ENCODE peak calls at places on chromosomes 16 and 17, in six cellular contexts. U is tibial artery, L is AG04450, O is testis, R is right atrium auricular region, F is mammary epithelial cell. Z is an unnamed sample.

GRCh38 chr17:34307110-34307509 is 12.1 kb upstream of the CCL8 start:
- DNase-seq in U (no peak), L (no peak), O (no peak), R (peak), F (no peak), Z (no peak)

GRCh38 chr17:41455236-41455635 is 11.9 kb downstream of the KRT32 start:
- DNase-seq in U (no peak), L (no peak), O (no peak), R (no peak), F (peak), Z (no peak)

GRCh38 chr16:11677451-11677951 is 9.2 kb downstream of the SNN start:
- DNase-seq in U (no peak), L (no peak), O (no peak), R (no peak), F (peak), Z (no peak)

GRCh38 chr17:78124081-78124835 is 4.3 kb downstream of the TMC6 start:
- DNase-seq in U (no peak), L (no peak), O (no peak), R (no peak), F (no peak), Z (no peak)

GRCh38 chr16:48537909-48538745 is 71.9 kb downstream of the N4BP1 start:
- DNase-seq in U (peak), L (no peak), O (peak), R (peak), F (no peak), Z (no peak)

GRCh38 chr16:58020628-58021521 is 4.7 kb upstream of the MMP15 start:
- DNase-seq in U (peak), L (no peak), O (peak), R (no peak), F (no peak), Z (peak)

GRCh38 chr16:83336630-83337029 is 471.1 kb upstream of the HSBP1 start:
- DNase-seq in U (no peak), L (peak), O (no peak), R (no peak), F (peak), Z (no peak)

GRCh38 chr16:9012848-9013507 is 49.3 kb upstream of the USP7 start:
- DNase-seq in U (no peak), L (no peak), O (peak), R (no peak), F (no peak), Z (peak)

GRCh38 chr16:57475711-57476339 is 10.5 kb downstream of the DOK4 start:
- DNase-seq in U (no peak), L (no peak), O (no peak), R (no peak), F (no peak), Z (peak)

GRCh38 chr17:59727817-59728533 is 20.5 kb downstream of the VMP1 start:
- DNase-seq in U (no peak), L (no peak), O (no peak), R (no peak), F (no peak), Z (no peak)

GRCh38 chr17:282912-283882 is 69.4 kb downstream of the RPH3AL start:
- DNase-seq in U (no peak), L (no peak), O (no peak), R (no peak), F (no peak), Z (no peak)

GRCh38 chr16:24318670-24319069 is 62.5 kb downstream of the CACNG3 start:
- DNase-seq in U (no peak), L (no peak), O (no peak), R (no peak), F (no peak), Z (no peak)

GRCh38 chr17:12909046-12909445 is 108.8 kb downstream of the ELAC2 start:
- DNase-seq in U (no peak), L (no peak), O (no peak), R (no peak), F (no peak), Z (no peak)

GRCh38 chr16:11604783-11605563 is 18.3 kb upstream of the LITAF start:
- DNase-seq in U (peak), L (peak), O (peak), R (peak), F (no peak), Z (no peak)

GRCh38 chr16:71440669-71441347 is 1.0 kb downstream of the TLE7 start:
- DNase-seq in U (no peak), L (no peak), O (peak), R (no peak), F (no peak), Z (peak)

GRCh38 chr17:77770331-77771105 is 188.0 kb upstream of the TNRC6C start:
- DNase-seq in U (no peak), L (peak), O (no peak), R (peak), F (peak), Z (no peak)

GRCh38 chr17:10620823-10621222 is 36.3 kb downstream of the MYH3 start:
- DNase-seq in U (no peak), L (no peak), O (no peak), R (no peak), F (peak), Z (no peak)

GRCh38 chr17:57073626-57074025 is 11.4 kb upstream of the AKAP1 start:
- DNase-seq in U (no peak), L (no peak), O (no peak), R (no peak), F (no peak), Z (no peak)

GRCh38 chr16:35188288-35189155 is 1729.1 kb downstream of the TP53TG3F start:
- DNase-seq in U (no peak), L (no peak), O (peak), R (no peak), F (no peak), Z (peak)
- TF ChIP-seq CTCF in U (no peak), L (no peak), O (peak), R (no peak), F (peak), Z (peak)

DNA sequence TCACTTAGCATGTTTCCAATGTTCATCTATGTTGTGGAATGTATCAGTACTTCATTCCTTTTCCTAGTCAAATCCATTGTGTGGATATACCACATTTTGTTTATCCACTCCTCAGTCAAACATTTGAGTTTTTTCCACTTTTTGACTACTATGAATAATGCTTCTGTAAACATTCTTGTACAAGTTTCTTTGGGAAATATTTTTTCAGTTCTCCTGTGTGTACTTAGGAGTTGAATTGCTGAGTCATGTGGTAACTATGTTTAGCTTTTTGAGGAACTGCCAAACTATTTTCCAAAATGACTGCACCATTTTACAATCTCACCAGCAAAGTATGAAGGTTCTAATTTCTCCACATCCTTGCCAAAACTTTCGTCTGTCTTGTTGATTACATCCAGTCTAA is 223.7 kb upstream of the AXIN2 start:
- DNase-seq in U (no peak), L (peak), O (no peak), R (no peak), F (peak), Z (no peak)
- H3K27ac ChIP-seq in U (peak), L (no peak), O (peak), R (peak), F (peak), Z (no peak)

DNA sequence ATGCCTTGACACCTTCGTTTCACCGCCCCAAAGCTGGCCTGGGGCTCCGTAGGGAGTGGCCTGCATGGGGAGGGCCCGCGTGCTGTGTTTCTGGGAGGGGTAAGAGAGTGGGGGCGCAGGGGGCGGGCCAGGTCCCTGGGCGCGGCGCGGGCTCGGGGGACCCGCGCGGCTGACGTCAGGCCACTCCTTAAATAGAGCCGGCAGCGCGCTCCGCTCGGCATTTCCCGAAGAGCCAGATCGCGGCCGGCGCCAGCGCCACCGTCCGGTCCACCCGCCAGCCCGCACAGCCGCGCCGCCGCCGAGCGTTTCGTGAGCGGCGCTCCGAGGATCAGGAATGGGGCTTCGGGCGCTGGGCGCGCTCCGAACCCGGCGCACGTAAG is at the start of gene HS3ST2:
- DNase-seq in U (peak), L (no peak), O (peak), R (no peak), F (peak), Z (peak)
- TF ChIP-seq CTCF in U (no peak), L (no peak), O (peak), R (no peak), F (peak), Z (peak)

GRCh38 chr17:82247175-82247823 is 18.5 kb downstream of the SLC16A3 start:
- DNase-seq in U (no peak), L (no peak), O (no peak), R (no peak), F (no peak), Z (no peak)
- H3K27ac ChIP-seq in U (peak), L (peak), O (peak), R (peak), F (peak), Z (no peak)

GRCh38 chr17:51325471-51325870 is 65.1 kb downstream of the UTP18 start:
- DNase-seq in U (no peak), L (no peak), O (no peak), R (no peak), F (no peak), Z (no peak)

GRCh38 chr17:51319186-51319585 is 58.8 kb downstream of the UTP18 start:
- DNase-seq in U (no peak), L (no peak), O (no peak), R (no peak), F (no peak), Z (no peak)

DNA sequence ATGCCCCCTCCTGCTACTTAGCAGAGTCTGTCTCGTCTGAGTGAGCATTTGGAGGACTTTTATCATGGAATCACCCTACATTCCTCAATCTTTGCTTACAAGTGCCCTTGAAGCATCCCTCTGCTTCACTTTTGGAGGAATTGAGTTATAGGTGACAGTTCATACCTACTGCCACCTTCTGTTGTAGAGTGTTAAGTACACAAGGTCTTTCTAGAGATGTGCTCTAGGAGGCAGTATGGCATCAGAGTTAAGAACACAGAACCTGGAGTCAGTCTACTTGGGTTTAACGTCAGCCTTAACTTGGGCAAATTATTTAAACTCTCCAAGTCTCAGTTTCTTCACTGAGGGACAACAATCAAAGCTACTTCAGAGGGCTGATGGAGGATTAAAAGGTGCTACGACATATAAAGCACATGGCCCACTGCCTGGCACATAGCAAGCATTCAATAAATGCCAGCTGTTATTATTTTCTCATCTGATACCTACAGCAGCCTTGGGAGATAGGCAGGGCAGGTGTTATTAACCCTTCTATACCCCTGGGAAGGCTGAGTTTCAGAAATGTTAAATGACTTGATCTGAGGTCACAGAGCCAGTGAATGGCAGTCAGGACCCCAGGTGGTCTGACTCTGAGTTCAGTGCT is 62.2 kb downstream of the UTP18 start:
- DNase-seq in U (no peak), L (no peak), O (no peak), R (no peak), F (peak), Z (peak)
- TF ChIP-seq CTCF in U (no peak), L (peak), O (peak), R (no peak), F (peak), Z (peak)

GRCh38 chr17:61330174-61331150 is 69.2 kb upstream of the TBX2 start:
- DNase-seq in U (no peak), L (no peak), O (no peak), R (no peak), F (no peak), Z (no peak)
- H3K27ac ChIP-seq in U (peak), L (no peak), O (peak), R (peak), F (no peak), Z (no peak)

GRCh38 chr16:81347425-81347824 is 32.7 kb downstream of the GAN start:
- DNase-seq in U (no peak), L (no peak), O (no peak), R (no peak), F (no peak), Z (no peak)

GRCh38 chr16:81353895-81354294 is 39.1 kb downstream of the GAN start:
- DNase-seq in U (no peak), L (no peak), O (no peak), R (no peak), F (no peak), Z (no peak)

GRCh38 chr16:81349608-81350305 is 35.0 kb downstream of the GAN start:
- DNase-seq in U (no peak), L (no peak), O (no peak), R (no peak), F (no peak), Z (no peak)

DNA sequence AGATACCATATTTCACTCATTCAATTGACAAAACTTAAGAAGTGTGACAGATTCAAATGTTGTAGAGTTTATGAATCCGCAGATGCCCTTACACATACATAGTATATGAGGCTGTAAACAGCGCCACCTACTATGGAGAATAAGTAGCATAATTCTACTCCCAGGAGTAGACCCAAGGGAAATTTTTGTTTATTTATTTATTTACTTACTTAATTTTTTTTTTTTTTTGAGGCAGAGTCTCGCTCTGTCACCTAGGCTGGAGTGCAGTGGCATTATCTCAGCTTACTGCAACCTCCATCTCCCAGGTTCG is 35.5 kb downstream of the GAN start:
- DNase-seq in U (no peak), L (no peak), O (no peak), R (no peak), F (no peak), Z (no peak)
- TF ChIP-seq CTCF in U (no peak), L (no peak), O (no peak), R (no peak), F (peak), Z (no peak)

GRCh38 chr16:4614571-4615388 is at the start of gene UBALD1:
- DNase-seq in U (peak), L (peak), O (peak), R (peak), F (peak), Z (peak)

GRCh38 chr16:4618645-4619418 is 4.1 kb upstream of the UBALD1 start:
- DNase-seq in U (no peak), L (no peak), O (no peak), R (no peak), F (peak), Z (peak)

GRCh38 chr16:4615389-4616046 is 830 bp upstream of the UBALD1 start:
- DNase-seq in U (no peak), L (no peak), O (peak), R (no peak), F (no peak), Z (no peak)

GRCh38 chr16:4616047-4616811 is 1.5 kb upstream of the UBALD1 start:
- DNase-seq in U (peak), L (peak), O (peak), R (peak), F (peak), Z (peak)

DNA sequence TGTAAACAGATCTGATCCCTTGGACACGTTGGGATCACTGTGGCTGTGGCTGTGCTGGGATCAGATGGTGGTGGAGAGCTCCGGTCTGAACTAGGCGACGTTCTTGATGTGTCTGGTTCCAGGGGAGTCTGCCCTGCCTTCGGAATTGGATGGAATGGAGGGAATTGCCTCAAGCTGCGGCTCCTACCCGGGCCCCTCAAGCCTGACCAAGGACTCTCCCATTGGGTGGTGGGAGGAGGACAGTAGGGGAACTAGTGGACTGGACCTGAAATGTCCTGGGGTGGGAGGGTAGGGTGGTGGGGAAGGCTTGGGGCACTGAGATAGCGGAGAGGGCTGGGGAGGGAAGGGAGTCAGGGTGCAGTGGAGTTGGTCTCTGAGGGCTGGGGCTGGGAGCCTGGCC is 3.2 kb upstream of the UBALD1 start:
- DNase-seq in U (no peak), L (no peak), O (no peak), R (no peak), F (no peak), Z (no peak)
- H3K27ac ChIP-seq in U (peak), L (no peak), O (no peak), R (peak), F (no peak), Z (peak)

GRCh38 chr17:39982069-39982371 is 1.4 kb downstream of the PSMD3 start:
- DNase-seq in U (no peak), L (no peak), O (no peak), R (no peak), F (no peak), Z (no peak)

GRCh38 chr17:39980402-39981206 is at the start of gene PSMD3:
- DNase-seq in U (peak), L (peak), O (peak), R (peak), F (peak), Z (peak)

GRCh38 chr17:39979865-39980401 is 674 bp upstream of the PSMD3 start:
- DNase-seq in U (no peak), L (no peak), O (peak), R (no peak), F (peak), Z (peak)

GRCh38 chr17:39979021-39979660 is 1.5 kb upstream of the PSMD3 start:
- DNase-seq in U (no peak), L (peak), O (no peak), R (no peak), F (peak), Z (no peak)

DNA sequence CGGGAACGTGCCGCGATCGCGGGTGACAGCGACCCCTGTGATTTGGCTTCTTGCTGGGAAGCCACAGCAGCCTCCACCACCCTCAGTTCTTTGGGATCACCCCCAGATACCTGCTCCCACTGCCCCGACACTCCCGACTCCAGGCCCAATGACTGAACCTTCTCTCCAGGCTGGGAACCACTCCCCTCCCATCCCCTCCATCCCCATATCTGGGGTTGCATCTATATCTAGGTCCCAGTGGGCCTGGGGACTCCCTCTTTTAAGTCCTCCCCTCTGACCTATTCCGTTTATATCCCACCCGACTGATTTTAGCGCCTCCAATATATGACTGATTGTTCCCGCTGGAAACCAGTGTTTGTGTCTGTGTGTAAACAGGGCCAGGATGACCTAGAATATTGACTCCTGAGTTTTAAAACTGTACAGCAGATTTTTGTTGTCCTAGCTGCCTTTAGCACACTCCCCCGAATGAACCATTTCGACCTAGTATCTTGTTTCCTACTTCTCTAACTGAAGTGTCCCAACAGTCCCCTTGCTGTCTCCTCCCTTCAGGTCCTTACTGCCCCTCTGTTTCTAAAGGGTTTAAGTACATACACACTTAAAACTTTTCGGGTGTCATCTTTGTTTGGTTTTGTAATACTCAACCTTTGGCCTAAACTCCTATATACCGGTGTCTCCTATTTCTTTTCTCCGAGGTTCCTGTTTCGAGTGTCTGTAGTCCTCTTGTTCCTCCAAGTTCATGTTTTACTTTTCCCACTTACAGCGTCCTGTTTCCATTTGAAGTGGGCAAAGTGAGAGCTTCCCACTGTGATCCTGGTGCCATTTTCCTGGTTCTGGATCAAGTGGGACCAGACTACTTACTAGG is 831 bp downstream of the PSMD3 start:
- DNase-seq in U (no peak), L (no peak), O (no peak), R (no peak), F (no peak), Z (no peak)
- TF ChIP-seq CTCF in U (no peak), L (peak), O (no peak), R (no peak), F (no peak), Z (peak)

Z was measured in WERI-Rb-1.